ENCODE peak calls at places on chromosomes 1 and 21, in nine cellular contexts. P, E, D, G, U, K, T, R and Q are unnamed samples.

GRCh38 chr1:164586619-164587018 is 27.6 kb downstream of the PBX1 start:
- DNase-seq in T (no peak), G (no peak), E (no peak), P (no peak), D (no peak), R (no peak), K (no peak), U (no peak), Q (no peak)

GRCh38 chr1:90834354-90835171 is 117.5 kb upstream of the BARHL2 start:
- DNase-seq in P (no peak), E (no peak), R (no peak), T (no peak), K (no peak), U (no peak), G (peak), D (no peak), Q (no peak)

GRCh38 chr1:37634554-37635308 is at the start of gene RSPO1:
- DNase-seq in D (no peak), R (no peak), G (no peak), E (no peak), U (peak), T (no peak), P (peak), K (no peak), Q (peak)

GRCh38 chr1:90414201-90414600 is 302.9 kb downstream of the BARHL2 start:
- DNase-seq in E (no peak), U (no peak), D (no peak), K (no peak), G (no peak), P (no peak), T (no peak), R (no peak), Q (no peak)

GRCh38 chr21:32951041-32951440 is 74.7 kb upstream of the OLIG2 start:
- DNase-seq in R (no peak), U (no peak), E (no peak), G (no peak), T (no peak), K (no peak), P (no peak), D (no peak), Q (no peak)

GRCh38 chr1:69952691-69953090 is 252.7 kb downstream of the LRRC40 start:
- DNase-seq in U (no peak), P (no peak), T (no peak), E (no peak), G (peak), R (no peak), K (no peak), D (no peak), Q (no peak)

GRCh38 chr1:154884868-154885706 is 15.0 kb upstream of the KCNN3 start:
- DNase-seq in E (no peak), P (peak), D (no peak), G (no peak), R (no peak), T (no peak), K (no peak), U (no peak), Q (no peak)

GRCh38 chr1:177432897-177433296 is 262.1 kb downstream of the BRINP2 start:
- DNase-seq in U (no peak), R (no peak), T (no peak), E (no peak), K (no peak), D (no peak), P (no peak), G (peak), Q (no peak)

GRCh38 chr1:119372493-119373086 is 4.0 kb downstream of the HAO2 start:
- DNase-seq in K (no peak), G (peak), D (no peak), P (no peak), R (peak), T (peak), E (no peak), U (peak), Q (peak)
- TF ChIP-seq CTCF in K (no peak), G (peak), D (peak), P (peak), R (no peak), T (peak), E (no peak), U (peak), Q (peak)

GRCh38 chr1:169106095-169106920 is at the start of gene ATP1B1:
- DNase-seq in D (peak), T (peak), P (peak), U (peak), G (peak), K (peak), R (peak), E (no peak), Q (peak)
- TF ChIP-seq CTCF in D (peak), T (peak), P (peak), U (peak), G (no peak), K (peak), R (peak), E (peak), Q (peak)

GRCh38 chr1:228166170-228166936 is 749 bp downstream of the IBA57 start:
- DNase-seq in T (peak), D (peak), R (peak), U (no peak), E (peak), G (peak), P (peak), K (peak), Q (peak)

GRCh38 chr1:228163004-228163753 is 2.4 kb upstream of the IBA57 start:
- DNase-seq in D (no peak), G (no peak), K (no peak), U (no peak), E (no peak), T (no peak), P (no peak), R (no peak), Q (no peak)

GRCh38 chr1:228163776-228164534 is 1.6 kb upstream of the IBA57 start:
- DNase-seq in K (no peak), D (no peak), R (no peak), P (no peak), U (no peak), G (no peak), E (no peak), T (no peak), Q (no peak)

GRCh38 chr1:228164561-228165371 is 838 bp upstream of the IBA57 start:
- DNase-seq in P (no peak), T (no peak), D (no peak), U (no peak), G (no peak), K (no peak), R (no peak), E (no peak), Q (no peak)

DNA sequence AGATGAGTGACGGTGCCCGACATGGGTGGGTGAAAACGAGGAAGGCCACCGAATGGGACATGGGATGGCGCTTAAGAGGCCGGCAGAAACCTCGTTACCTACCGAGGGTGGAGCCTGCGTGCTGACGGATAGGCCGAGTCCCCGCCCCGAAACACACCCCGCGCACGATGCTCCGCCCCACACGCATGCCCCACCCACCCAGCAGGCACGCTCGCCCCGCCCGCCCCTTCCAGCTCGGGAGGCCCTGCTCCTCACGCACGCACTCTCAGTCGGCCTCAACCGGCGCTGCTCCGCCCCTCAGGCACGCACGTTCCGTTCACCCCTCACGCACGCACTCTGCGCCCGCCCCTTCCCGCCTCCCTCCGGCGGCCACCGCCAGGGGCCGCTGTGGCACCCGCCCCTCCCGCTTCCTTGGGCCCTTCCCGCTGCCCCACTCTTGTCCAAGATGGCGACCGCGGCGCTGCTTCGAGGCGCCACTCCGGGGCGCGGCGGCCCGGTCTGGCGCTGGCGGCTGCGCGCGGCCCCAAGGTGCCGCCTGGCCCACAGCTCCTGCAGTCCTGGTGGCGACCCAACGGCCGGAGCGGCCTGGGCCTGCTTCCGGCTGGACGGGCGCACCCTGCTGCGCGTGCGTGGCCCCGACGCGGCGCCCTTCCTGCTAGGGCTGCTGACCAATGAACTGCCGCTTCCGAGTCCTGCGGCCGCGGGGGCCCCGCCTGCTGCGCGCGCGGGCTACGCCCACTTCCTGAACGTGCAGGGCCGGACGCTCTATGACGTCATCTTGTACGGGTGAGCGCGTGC is at the start of gene IBA57:
- DNase-seq in D (peak), K (peak), P (peak), R (peak), U (peak), E (peak), T (peak), G (peak), Q (peak)
- TF ChIP-seq CTCF in D (peak), K (peak), P (peak), R (peak), U (peak), E (peak), T (peak), G (peak), Q (peak)

GRCh38 chr1:100134872-100135271 is 1.9 kb downstream of the TRMT13 start:
- DNase-seq in U (no peak), D (no peak), K (no peak), G (peak), T (no peak), P (no peak), E (no peak), R (no peak), Q (no peak)
- TF ChIP-seq CTCF in U (no peak), D (no peak), K (no peak), G (peak), T (no peak), P (peak), E (no peak), R (no peak), Q (no peak)

DNA sequence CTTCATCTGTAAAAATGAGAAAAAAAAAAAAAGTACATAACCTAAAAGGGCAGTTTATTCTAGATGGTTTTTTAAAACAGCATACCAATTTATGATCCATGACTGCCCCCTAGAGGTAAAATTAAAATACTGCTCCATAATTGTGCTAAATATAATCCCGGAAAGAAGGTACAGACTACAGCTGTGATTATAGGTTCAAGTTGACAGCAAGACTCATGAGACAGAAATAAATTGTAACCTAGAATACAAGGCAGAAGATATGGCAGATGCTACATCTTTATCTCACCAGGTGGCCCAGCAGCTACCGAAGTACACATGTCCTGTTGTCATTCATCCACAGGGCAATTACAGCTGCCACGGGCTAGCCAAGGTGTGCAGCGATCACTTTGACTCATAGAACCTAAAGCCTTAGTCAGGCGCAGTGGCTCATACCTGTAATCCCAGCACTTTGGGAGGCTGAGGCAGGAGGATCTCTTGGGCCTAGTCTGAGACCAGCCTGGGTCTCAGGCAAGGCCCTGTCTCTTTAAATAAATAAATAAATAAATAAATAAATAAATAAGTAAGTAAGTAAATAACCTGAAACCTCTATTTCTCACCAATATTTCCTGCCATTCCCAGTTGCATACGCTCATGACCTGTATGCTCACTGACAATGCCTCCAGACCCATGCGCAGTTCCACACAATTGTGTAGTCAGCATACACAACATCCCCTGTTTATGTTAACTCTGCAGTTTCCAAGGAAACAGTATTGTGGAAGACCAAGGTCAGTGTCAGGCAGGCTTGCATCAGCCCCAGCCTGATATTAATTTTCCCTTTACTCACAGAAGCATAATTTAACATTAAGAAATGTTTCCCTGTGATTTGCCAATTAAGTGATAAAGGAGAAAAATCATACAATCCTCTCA is 18.3 kb upstream of the PPIE start:
- DNase-seq in T (peak), K (no peak), U (no peak), G (peak), R (peak), D (no peak), P (peak), E (no peak), Q (peak)
- TF ChIP-seq CTCF in T (peak), K (peak), U (peak), G (peak), R (peak), D (peak), P (peak), E (peak), Q (peak)

DNA sequence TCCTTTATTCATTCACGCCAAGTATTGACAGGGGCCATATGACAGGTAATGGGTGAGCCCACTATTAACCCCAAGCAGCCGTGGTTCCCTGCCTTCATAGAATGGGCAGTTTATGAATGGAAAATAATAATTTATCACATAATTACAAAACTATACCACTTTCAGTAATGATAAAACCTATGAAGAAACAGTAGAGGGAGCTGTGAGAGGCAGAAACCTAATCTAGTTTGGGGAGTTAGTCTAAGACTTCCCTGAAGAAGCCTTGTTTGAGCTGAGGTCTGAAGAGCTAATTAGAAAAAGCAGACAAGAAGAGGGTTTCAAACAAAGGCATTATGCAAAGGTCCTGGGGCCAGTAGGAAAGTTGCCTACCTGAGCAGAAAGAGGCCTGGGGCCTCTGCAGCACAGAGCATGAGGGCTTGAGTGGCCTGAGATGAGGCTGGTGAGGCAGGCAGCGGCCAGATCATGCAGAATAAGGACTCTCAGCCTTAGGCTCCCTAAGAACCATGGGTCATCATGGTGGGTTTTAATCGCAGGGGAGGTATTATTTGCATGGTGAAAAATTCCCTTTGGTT is 142.8 kb downstream of the ATG4C start:
- DNase-seq in K (no peak), P (no peak), E (no peak), R (no peak), D (no peak), G (peak), T (no peak), U (no peak), Q (no peak)
- TF ChIP-seq CTCF in K (no peak), P (peak), E (no peak), R (no peak), D (no peak), G (peak), T (no peak), U (no peak), Q (no peak)

DNA sequence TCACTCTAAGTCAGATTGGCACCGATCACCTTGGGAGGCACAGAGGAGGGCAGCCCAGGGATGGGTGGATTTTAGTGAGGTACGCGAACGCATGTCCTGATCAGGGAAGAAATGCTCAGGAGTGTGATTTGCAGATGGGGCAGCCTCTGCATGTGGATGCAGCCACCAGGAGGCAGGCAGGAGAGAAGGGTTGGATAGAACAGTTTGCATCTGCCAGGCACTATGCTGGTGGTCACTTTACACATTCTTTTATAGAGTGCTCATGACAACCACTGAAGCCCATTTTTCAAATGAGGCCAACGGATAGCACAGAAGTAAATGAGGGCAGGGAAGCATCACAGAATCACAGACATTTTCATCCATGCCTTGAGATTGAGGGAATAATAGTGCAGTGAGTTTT is 5.7 kb downstream of the LAMB3 start:
- DNase-seq in E (no peak), T (no peak), G (no peak), U (no peak), D (no peak), P (no peak), R (no peak), K (no peak), Q (no peak)
- TF ChIP-seq CTCF in E (no peak), T (peak), G (peak), U (peak), D (peak), P (peak), R (no peak), K (no peak), Q (no peak)

GRCh38 chr1:160779662-160780397 is 16.1 kb upstream of the LY9 start:
- DNase-seq in G (peak), P (peak), D (peak), U (no peak), K (no peak), T (no peak), R (no peak), E (no peak), Q (peak)
- TF ChIP-seq CTCF in G (peak), P (peak), D (peak), U (peak), K (peak), T (peak), R (peak), E (no peak), Q (peak)

GRCh38 chr1:1815606-1816281 is 37.5 kb upstream of the NADK start:
- DNase-seq in K (no peak), T (no peak), E (no peak), G (no peak), D (no peak), P (no peak), U (no peak), R (no peak), Q (no peak)

GRCh38 chr1:1819762-1820161 is 41.5 kb upstream of the NADK start:
- DNase-seq in E (no peak), P (no peak), D (no peak), G (no peak), R (no peak), T (no peak), U (no peak), K (no peak), Q (no peak)

DNA sequence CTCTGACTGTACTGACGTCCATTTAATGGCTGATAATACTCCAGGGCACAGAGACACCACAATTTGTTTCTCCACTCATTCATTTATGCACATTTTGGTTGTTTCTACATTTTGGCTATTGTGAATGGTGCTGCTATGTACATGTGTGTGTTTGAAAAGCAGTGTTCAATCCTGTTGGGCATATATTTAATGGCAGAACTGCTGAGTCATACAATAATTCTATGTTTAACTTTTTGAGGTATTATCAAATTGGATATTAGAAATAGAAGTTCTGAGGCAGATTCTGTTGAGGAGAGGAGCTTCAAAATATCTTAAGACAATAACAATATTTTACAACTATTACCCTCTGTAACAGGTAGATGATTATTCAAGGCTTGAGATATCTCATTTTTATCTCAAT is 39.0 kb upstream of the NADK start:
- DNase-seq in E (no peak), U (no peak), D (no peak), T (no peak), P (no peak), K (no peak), G (no peak), R (no peak), Q (no peak)
- TF ChIP-seq CTCF in E (no peak), U (no peak), D (no peak), T (no peak), P (no peak), K (no peak), G (no peak), R (no peak), Q (no peak)

DNA sequence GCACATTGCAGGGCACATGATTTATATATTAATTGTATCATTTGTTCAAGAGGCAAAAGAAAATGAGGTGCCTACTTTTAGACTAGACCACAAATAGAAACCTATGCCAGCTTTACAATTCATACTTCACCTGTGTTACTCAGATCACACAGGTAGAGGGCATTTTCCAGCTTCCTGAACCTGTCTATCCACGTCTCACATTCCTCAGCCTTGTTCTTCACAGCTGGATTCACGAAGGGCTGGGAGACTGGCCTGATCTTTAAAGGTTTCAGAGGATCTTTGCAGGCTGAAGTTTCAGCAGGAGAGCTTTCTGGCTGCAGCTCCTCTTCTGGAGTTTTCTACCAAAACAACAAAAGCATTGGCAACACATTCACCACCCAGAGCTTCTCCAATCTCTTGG is 70.9 kb upstream of the CYP2J2 start:
- DNase-seq in U (no peak), T (no peak), P (no peak), K (peak), E (no peak), R (no peak), G (no peak), D (no peak), Q (no peak)
- TF ChIP-seq CTCF in U (no peak), T (no peak), P (no peak), K (no peak), E (no peak), R (no peak), G (no peak), D (no peak), Q (no peak)